ENCODE peak calls at places on chromosome 20, in five cellular contexts. One of them, this sample, is unnamed.

GRCh38 chr20:13286600-13286999 is 65.5 kb downstream of the ISM1 start:
- DNase-seq in Right ventricle myocardium inferior: no peak
- DNase-seq in HEK293T: no peak
- DNase-seq in CD8-positive, alpha-beta T cell: no peak
- DNase-seq in fibroblast of lung: no peak
- DNase-seq in this sample: no peak

GRCh38 chr20:21516861-21517565 is 3.1 kb upstream of the NKX2-2 start:
- DNase-seq in Right ventricle myocardium inferior: no peak
- DNase-seq in HEK293T: no peak
- DNase-seq in CD8-positive, alpha-beta T cell: no peak
- DNase-seq in fibroblast of lung: no peak
- DNase-seq in this sample: no peak

GRCh38 chr20:5171074-5171789 is 44.4 kb downstream of the CDS2 start:
- DNase-seq in Right ventricle myocardium inferior: no peak
- DNase-seq in HEK293T: no peak
- DNase-seq in CD8-positive, alpha-beta T cell: no peak
- DNase-seq in fibroblast of lung: no peak
- DNase-seq in this sample: no peak

GRCh38 chr20:56953055-56953586 is 313.3 kb downstream of the BMP7 start:
- DNase-seq in Right ventricle myocardium inferior: no peak
- DNase-seq in HEK293T: no peak
- DNase-seq in CD8-positive, alpha-beta T cell: no peak
- DNase-seq in fibroblast of lung: no peak
- DNase-seq in this sample: no peak

GRCh38 chr20:58700823-58701222 is 8.2 kb downstream of the NPEPL1 start:
- DNase-seq in Right ventricle myocardium inferior: peak; percentile 32
- DNase-seq in HEK293T: no peak
- DNase-seq in CD8-positive, alpha-beta T cell: no peak
- DNase-seq in fibroblast of lung: no peak
- DNase-seq in this sample: no peak

GRCh38 chr20:61217848-61218247 is 34.2 kb upstream of the CDH4 start:
- DNase-seq in Right ventricle myocardium inferior: no peak
- DNase-seq in HEK293T: no peak
- DNase-seq in CD8-positive, alpha-beta T cell: no peak
- DNase-seq in fibroblast of lung: no peak
- DNase-seq in this sample: no peak

GRCh38 chr20:5095931-5096330 is 23.8 kb downstream of the PCNA start:
- DNase-seq in Right ventricle myocardium inferior: no peak
- DNase-seq in HEK293T: no peak
- DNase-seq in CD8-positive, alpha-beta T cell: no peak
- DNase-seq in fibroblast of lung: no peak
- DNase-seq in this sample: no peak

GRCh38 chr20:16434087-16434664 is 139.1 kb downstream of the KIF16B start:
- DNase-seq in Right ventricle myocardium inferior: peak; percentile 65
- DNase-seq in HEK293T: peak; percentile 78
- DNase-seq in CD8-positive, alpha-beta T cell: peak; percentile 56
- DNase-seq in fibroblast of lung: no peak
- DNase-seq in this sample: no peak

GRCh38 chr20:39338977-39339376 is 376.8 kb downstream of the DHX35 start:
- DNase-seq in Right ventricle myocardium inferior: no peak
- DNase-seq in HEK293T: no peak
- DNase-seq in CD8-positive, alpha-beta T cell: no peak
- DNase-seq in fibroblast of lung: peak; percentile 0
- DNase-seq in this sample: no peak

GRCh38 chr20:5531318-5532081 is 214.7 kb upstream of the PROKR2 start:
- DNase-seq in Right ventricle myocardium inferior: no peak
- DNase-seq in HEK293T: no peak
- DNase-seq in CD8-positive, alpha-beta T cell: no peak
- DNase-seq in fibroblast of lung: peak; percentile 58
- DNase-seq in this sample: no peak

GRCh38 chr20:33789858-33790182 is 21.3 kb upstream of the CHMP4B start:
- DNase-seq in Right ventricle myocardium inferior: no peak
- DNase-seq in HEK293T: no peak
- DNase-seq in CD8-positive, alpha-beta T cell: no peak
- DNase-seq in fibroblast of lung: no peak
- DNase-seq in this sample: no peak

GRCh38 chr20:64167676-64168075 is 3.4 kb downstream of the MYT1 start:
- DNase-seq in Right ventricle myocardium inferior: no peak
- DNase-seq in HEK293T: no peak
- DNase-seq in CD8-positive, alpha-beta T cell: no peak
- DNase-seq in fibroblast of lung: no peak
- DNase-seq in this sample: no peak

GRCh38 chr20:25278636-25279361 is 30.9 kb downstream of the PYGB start:
- DNase-seq in Right ventricle myocardium inferior: peak; percentile 55
- DNase-seq in HEK293T: no peak
- DNase-seq in CD8-positive, alpha-beta T cell: no peak
- DNase-seq in fibroblast of lung: no peak
- DNase-seq in this sample: no peak